ENCODE peak calls at places on chromosomes 13 and 19, in four cellular contexts. One of them, this sample, is unnamed.

GRCh38 chr19:38557205-38557799 is 60.5 kb downstream of the MAP4K1 start:
- DNase-seq in PC-3: peak; percentile 27
- DNase-seq in fibroblast of lung: no peak
- DNase-seq in AG04449: no peak
- DNase-seq in this sample: no peak

GRCh38 chr19:40744554-40745401 is 5.5 kb downstream of the ACTMAP start:
- DNase-seq in PC-3: no peak
- DNase-seq in fibroblast of lung: no peak
- DNase-seq in AG04449: no peak
- DNase-seq in this sample: no peak

GRCh38 chr19:36046443-36047050 is 7.5 kb downstream of the THAP8 start:
- DNase-seq in AG04449: no peak
- DNase-seq in PC-3: no peak
- DNase-seq in fibroblast of lung: no peak
- DNase-seq in this sample: no peak

GRCh38 chr13:113405481-113406300 is 41.8 kb upstream of the GRTP1 start:
- DNase-seq in PC-3: no peak
- DNase-seq in AG04449: no peak
- DNase-seq in fibroblast of lung: no peak
- DNase-seq in this sample: no peak

GRCh38 chr13:103282571-103283450 is 216.6 kb upstream of the SLC10A2 start:
- DNase-seq in fibroblast of lung: peak; percentile 95
- DNase-seq in PC-3: peak; percentile 86
- DNase-seq in AG04449: no peak
- DNase-seq in this sample: no peak

GRCh38 chr19:43447655-43448054 is 17.8 kb downstream of the LYPD3 start:
- DNase-seq in AG04449: no peak
- DNase-seq in fibroblast of lung: no peak
- DNase-seq in PC-3: no peak
- DNase-seq in this sample: no peak

GRCh38 chr19:4577020-4577782 is 17.7 kb upstream of the SEMA6B start:
- DNase-seq in PC-3: peak; percentile 47
- DNase-seq in fibroblast of lung: no peak
- DNase-seq in AG04449: no peak
- DNase-seq in this sample: no peak

GRCh38 chr13:32468502-32469147 is 40.7 kb upstream of the N4BP2L1 start:
- DNase-seq in fibroblast of lung: peak; percentile 20
- DNase-seq in PC-3: no peak
- DNase-seq in AG04449: no peak
- DNase-seq in this sample: no peak

GRCh38 chr19:40607311-40607871 is 6.2 kb downstream of the LTBP4 start:
- DNase-seq in fibroblast of lung: no peak
- DNase-seq in PC-3: no peak
- DNase-seq in AG04449: no peak
- DNase-seq in this sample: no peak

GRCh38 chr19:48102870-48103751 is 7.5 kb downstream of the PLA2G4C start:
- DNase-seq in fibroblast of lung: peak; percentile 68
- DNase-seq in PC-3: peak; percentile 59
- DNase-seq in AG04449: no peak
- DNase-seq in this sample: no peak

GRCh38 chr13:48873598-48873997 is 102.1 kb upstream of the FNDC3A start:
- DNase-seq in fibroblast of lung: peak; percentile 28
- DNase-seq in PC-3: peak; percentile 63
- DNase-seq in AG04449: no peak
- DNase-seq in this sample: no peak

GRCh38 chr13:42378383-42378780 is 106.4 kb downstream of the AKAP11 start:
- DNase-seq in AG04449: no peak
- DNase-seq in PC-3: no peak
- DNase-seq in fibroblast of lung: no peak
- DNase-seq in this sample: no peak

GRCh38 chr13:37929308-37929707 is 59.7 kb upstream of the TRPC4 start:
- DNase-seq in AG04449: no peak
- DNase-seq in PC-3: no peak
- DNase-seq in fibroblast of lung: no peak
- DNase-seq in this sample: no peak

GRCh38 chr13:113454936-113455335 is 1.6 kb upstream of the ADPRHL1 start:
- DNase-seq in fibroblast of lung: no peak
- DNase-seq in AG04449: no peak
- DNase-seq in PC-3: no peak
- DNase-seq in this sample: no peak

GRCh38 chr13:24148414-24149305 is 11.9 kb upstream of the SPATA13 start:
- DNase-seq in AG04449: peak; percentile 83
- DNase-seq in PC-3: peak; percentile 98
- DNase-seq in fibroblast of lung: peak; percentile 99
- DNase-seq in this sample: peak; percentile 96

GRCh38 chr19:14580623-14581237 is 2.2 kb upstream of the CLEC17A start:
- DNase-seq in fibroblast of lung: no peak
- DNase-seq in AG04449: no peak
- DNase-seq in PC-3: no peak
- DNase-seq in this sample: no peak

GRCh38 chr19:51324082-51324481 is 12.6 kb downstream of the IGLON5 start:
- DNase-seq in AG04449: no peak
- DNase-seq in PC-3: no peak
- DNase-seq in fibroblast of lung: no peak
- DNase-seq in this sample: no peak

GRCh38 chr13:112690242-112690943 is 555 bp downstream of the ATP11A start:
- DNase-seq in fibroblast of lung: peak; percentile 45
- DNase-seq in AG04449: no peak
- DNase-seq in PC-3: no peak
- DNase-seq in this sample: no peak

GRCh38 chr13:25421602-25422001 is 49.8 kb downstream of the ATP8A2 start:
- DNase-seq in fibroblast of lung: no peak
- DNase-seq in PC-3: no peak
- DNase-seq in AG04449: no peak
- DNase-seq in this sample: no peak

GRCh38 chr13:79353698-79354097 is 52.4 kb downstream of the RBM26 start:
- DNase-seq in AG04449: no peak
- DNase-seq in PC-3: no peak
- DNase-seq in fibroblast of lung: peak; percentile 40
- DNase-seq in this sample: no peak

GRCh38 chr19:14441041-14441938 is 8.2 kb downstream of the PKN1 start:
- DNase-seq in PC-3: no peak
- DNase-seq in fibroblast of lung: no peak
- DNase-seq in AG04449: no peak
- DNase-seq in this sample: no peak

GRCh38 chr13:47480121-47480520 is 521.0 kb downstream of the SUCLA2 start:
- DNase-seq in AG04449: peak; percentile 78
- DNase-seq in PC-3: peak; percentile 77
- DNase-seq in fibroblast of lung: peak; percentile 95
- DNase-seq in this sample: no peak

GRCh38 chr13:111288276-111288675 is 32.2 kb upstream of the TEX29 start:
- DNase-seq in AG04449: no peak
- DNase-seq in PC-3: no peak
- DNase-seq in fibroblast of lung: no peak
- DNase-seq in this sample: no peak

GRCh38 chr19:58573658-58574164 is 576 bp upstream of the MZF1 start:
- DNase-seq in AG04449: no peak
- DNase-seq in PC-3: no peak
- DNase-seq in fibroblast of lung: no peak
- DNase-seq in this sample: no peak

GRCh38 chr19:3389876-3390361 is 23.5 kb downstream of the NFIC start:
- DNase-seq in PC-3: no peak
- DNase-seq in fibroblast of lung: no peak
- DNase-seq in AG04449: no peak
- DNase-seq in this sample: no peak

GRCh38 chr19:46533085-46534081 is 37.7 kb upstream of the PNMA8B start:
- DNase-seq in AG04449: no peak
- DNase-seq in fibroblast of lung: no peak
- DNase-seq in PC-3: no peak
- DNase-seq in this sample: no peak

GRCh38 chr19:16244091-16244490 is 46.4 kb downstream of the AP1M1 start:
- DNase-seq in fibroblast of lung: peak; percentile 15
- DNase-seq in AG04449: peak; percentile 10
- DNase-seq in PC-3: no peak
- DNase-seq in this sample: peak; percentile 25

GRCh38 chr19:16886305-16886880 is 2.4 kb upstream of the F2RL3 start:
- DNase-seq in fibroblast of lung: peak; percentile 36
- DNase-seq in PC-3: peak; percentile 54
- DNase-seq in AG04449: no peak
- DNase-seq in this sample: no peak

GRCh38 chr19:51450730-51451307 is 7.4 kb downstream of the SIGLEC8 start:
- DNase-seq in fibroblast of lung: no peak
- DNase-seq in AG04449: no peak
- DNase-seq in PC-3: no peak
- DNase-seq in this sample: no peak

GRCh38 chr13:83057119-83057518 is 825.2 kb downstream of the SLITRK1 start:
- DNase-seq in PC-3: peak; percentile 14
- DNase-seq in fibroblast of lung: peak; percentile 38
- DNase-seq in AG04449: peak; percentile 19
- DNase-seq in this sample: no peak

GRCh38 chr19:36646746-36647145 is 19.9 kb downstream of the ZNF461 start:
- DNase-seq in PC-3: no peak
- DNase-seq in fibroblast of lung: no peak
- DNase-seq in AG04449: no peak
- DNase-seq in this sample: no peak

GRCh38 chr13:44795176-44795575 is 194.1 kb downstream of the NUFIP1 start:
- DNase-seq in fibroblast of lung: no peak
- DNase-seq in PC-3: no peak
- DNase-seq in AG04449: no peak
- DNase-seq in this sample: no peak

GRCh38 chr19:54478677-54479266 is 5.7 kb upstream of the CDC42EP5 start:
- DNase-seq in AG04449: no peak
- DNase-seq in PC-3: peak; percentile 61
- DNase-seq in fibroblast of lung: peak; percentile 36
- DNase-seq in this sample: no peak

GRCh38 chr19:49590971-49591730 is at the start of gene PRR12:
- DNase-seq in fibroblast of lung: peak; percentile 63
- DNase-seq in PC-3: peak; percentile 70
- DNase-seq in AG04449: no peak
- DNase-seq in this sample: no peak

GRCh38 chr13:23666576-23666975 is 96.4 kb downstream of the TNFRSF19 start:
- DNase-seq in fibroblast of lung: no peak
- DNase-seq in AG04449: no peak
- DNase-seq in PC-3: no peak
- DNase-seq in this sample: no peak

GRCh38 chr19:18262917-18263316 is 11.3 kb downstream of the IQCN start:
- DNase-seq in AG04449: no peak
- DNase-seq in fibroblast of lung: no peak
- DNase-seq in PC-3: no peak
- DNase-seq in this sample: no peak

GRCh38 chr19:49672131-49672919 is 4.7 kb upstream of the PRMT1 start:
- DNase-seq in PC-3: peak; percentile 82
- DNase-seq in AG04449: no peak
- DNase-seq in fibroblast of lung: peak; percentile 52
- DNase-seq in this sample: no peak

GRCh38 chr19:1251233-1251502 is 2.8 kb downstream of the MIDN start:
- DNase-seq in AG04449: no peak
- DNase-seq in PC-3: peak; percentile 51
- DNase-seq in fibroblast of lung: peak; percentile 72
- DNase-seq in this sample: no peak

GRCh38 chr19:18741566-18742121 is 49.5 kb downstream of the COMP start:
- DNase-seq in PC-3: peak; percentile 47
- DNase-seq in AG04449: no peak
- DNase-seq in fibroblast of lung: no peak
- DNase-seq in this sample: no peak

GRCh38 chr13:31174018-31174417 is 12.3 kb upstream of the HSPH1 start:
- DNase-seq in PC-3: peak; percentile 38
- DNase-seq in fibroblast of lung: peak; percentile 33
- DNase-seq in AG04449: no peak
- DNase-seq in this sample: no peak
- TF ChIP-seq CTCF in PC-3: peak; percentile 45
- TF ChIP-seq CTCF in fibroblast of lung: peak; percentile 29
- TF ChIP-seq CTCF in AG04449: peak; percentile 22
- TF ChIP-seq CTCF in this sample: no peak

GRCh38 chr19:33294058-33294798 is 8.1 kb downstream of the CEBPA start:
- DNase-seq in PC-3: no peak
- DNase-seq in AG04449: no peak
- DNase-seq in fibroblast of lung: no peak
- DNase-seq in this sample: no peak
- TF ChIP-seq CTCF in PC-3: no peak
- TF ChIP-seq CTCF in AG04449: no peak
- TF ChIP-seq CTCF in fibroblast of lung: no peak
- TF ChIP-seq CTCF in this sample: no peak

DNA sequence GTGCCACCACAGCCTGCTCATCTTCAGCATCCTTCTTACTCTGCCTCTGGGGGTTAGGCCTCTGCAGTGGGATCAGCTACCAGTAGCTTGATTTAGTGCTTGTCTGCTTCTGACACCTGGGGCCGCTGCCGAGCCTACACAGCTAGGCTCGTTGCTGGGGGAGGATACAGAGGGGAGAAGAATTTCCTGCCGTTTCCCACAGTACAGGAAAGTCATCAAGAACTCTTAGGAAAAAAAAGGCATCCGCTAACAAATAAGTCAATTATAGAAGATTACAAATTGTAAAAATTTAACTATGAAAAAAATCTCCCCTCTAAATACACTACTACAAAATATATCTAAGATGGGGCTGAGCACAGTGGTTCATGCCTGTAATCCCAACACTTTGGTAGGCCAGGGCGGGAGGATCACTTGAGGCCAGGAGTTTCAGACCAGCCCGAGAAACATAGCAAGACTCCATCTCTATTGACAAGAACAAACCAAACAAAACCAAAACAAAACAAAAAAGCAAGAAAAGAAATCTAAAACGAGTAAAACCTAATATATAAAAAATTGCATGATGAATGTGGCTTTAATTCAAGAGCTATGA is 26.7 kb downstream of the LATS2 start:
- DNase-seq in AG04449: no peak
- DNase-seq in fibroblast of lung: peak; percentile 79
- DNase-seq in PC-3: peak; percentile 36
- DNase-seq in this sample: no peak
- TF ChIP-seq CTCF in AG04449: no peak
- TF ChIP-seq CTCF in fibroblast of lung: peak; percentile 5
- TF ChIP-seq CTCF in PC-3: peak; percentile 52
- TF ChIP-seq CTCF in this sample: peak; percentile 8

GRCh38 chr13:52048516-52048915 is 24.0 kb downstream of the UTP14C start:
- DNase-seq in AG04449: no peak
- DNase-seq in fibroblast of lung: peak; percentile 25
- DNase-seq in PC-3: no peak
- DNase-seq in this sample: no peak
- TF ChIP-seq CTCF in AG04449: no peak
- TF ChIP-seq CTCF in fibroblast of lung: no peak
- TF ChIP-seq CTCF in PC-3: no peak
- TF ChIP-seq CTCF in this sample: no peak